ENCODE peak calls at places on chromosomes 5 and 9, in six cellular contexts. H is naive thymus-derived CD4-positive, alpha-beta T cell; D is activated CD4-positive, CD25-positive, alpha-beta regulatory T cell treated with anti-CD3 and anti-CD28 coated beads, Interleukin-2, amount 50 U/mL, for 24 hours; Z is gastroesophageal sphincter; C is left cardiac atrium; W is heart left ventricle. B is an unnamed sample.

GRCh38 chr9:101469026-101469425 is 33.5 kb upstream of the ALDOB start:
- ATAC-seq in H (no peak), D (no peak), Z (no peak), C (no peak), W (no peak), B (no peak)

GRCh38 chr9:20269620-20270019 is 352.7 kb downstream of the MLLT3 start:
- ATAC-seq in H (no peak), D (no peak), Z (no peak), C (no peak), W (no peak), B (no peak)

GRCh38 chr5:138659561-138659960 is 84.4 kb upstream of the HSPA9 start:
- ATAC-seq in H (no peak), D (no peak), Z (no peak), C (no peak), W (no peak), B (no peak)

GRCh38 chr9:79233542-79233941 is 338.2 kb upstream of the TLE4 start:
- ATAC-seq in H (no peak), D (no peak), Z (no peak), C (no peak), W (no peak), B (no peak)

GRCh38 chr5:107630184-107630583 is 40.6 kb downstream of the EFNA5 start:
- ATAC-seq in H (no peak), D (no peak), Z (no peak), C (no peak), W (no peak), B (no peak)

GRCh38 chr9:78630966-78631365 is 334.0 kb downstream of the PSAT1 start:
- ATAC-seq in H (no peak), D (no peak), Z (no peak), C (no peak), W (no peak), B (no peak)

GRCh38 chr9:35711501-35712428 is 20.2 kb downstream of the TLN1 start:
- ATAC-seq in H (no peak), D (no peak), Z (no peak), C (peak), W (no peak), B (peak)

GRCh38 chr5:128493657-128494329 is 44.3 kb downstream of the FBN2 start:
- ATAC-seq in H (no peak), D (no peak), Z (no peak), C (no peak), W (no peak), B (no peak)

GRCh38 chr9:134842321-134842720 is 38.3 kb upstream of the FCN2 start:
- ATAC-seq in H (no peak), D (no peak), Z (no peak), C (no peak), W (no peak), B (no peak)

GRCh38 chr5:153974813-153975163 is 63.9 kb downstream of the FAM114A2 start:
- ATAC-seq in H (peak), D (no peak), Z (peak), C (no peak), W (no peak), B (no peak)

GRCh38 chr5:133292300-133292699 is 240.5 kb downstream of the HSPA4 start:
- ATAC-seq in H (no peak), D (no peak), Z (no peak), C (no peak), W (no peak), B (peak)

GRCh38 chr9:20835364-20836286 is 151.6 kb downstream of the FOCAD start:
- ATAC-seq in H (no peak), D (no peak), Z (no peak), C (no peak), W (no peak), B (peak)

GRCh38 chr5:57335092-57335491 is 147.5 kb downstream of the ACTBL2 start:
- ATAC-seq in H (no peak), D (no peak), Z (no peak), C (no peak), W (no peak), B (no peak)

GRCh38 chr5:150598821-150599273 is 41.6 kb upstream of the SYNPO start:
- ATAC-seq in H (no peak), D (no peak), Z (no peak), C (no peak), W (no peak), B (no peak)

GRCh38 chr9:22650145-22650544 is 203.5 kb downstream of the DMRTA1 start:
- ATAC-seq in H (no peak), D (no peak), Z (no peak), C (no peak), W (no peak), B (no peak)